ENCODE peak calls at places on chromosome 21, in five cellular contexts. One of them, this sample, is unnamed.

GRCh38 chr21:25568230-25568629 is 39.1 kb downstream of the MRPL39 start:
- DNase-seq in tibial artery: peak
- DNase-seq in colonic mucosa: peak
- DNase-seq in NB4: peak
- DNase-seq in IMR-90: peak
- DNase-seq in this sample: peak

GRCh38 chr21:29056005-29056404 is 17.4 kb downstream of the CCT8 start:
- DNase-seq in tibial artery: no peak
- DNase-seq in colonic mucosa: no peak
- DNase-seq in NB4: no peak
- DNase-seq in IMR-90: peak
- DNase-seq in this sample: no peak

GRCh38 chr21:15560383-15561056 is 169.3 kb upstream of the USP25 start:
- DNase-seq in tibial artery: no peak
- DNase-seq in colonic mucosa: no peak
- DNase-seq in NB4: no peak
- DNase-seq in IMR-90: no peak
- DNase-seq in this sample: no peak

GRCh38 chr21:41751621-41752020 is 15.2 kb downstream of the RIPK4 start:
- DNase-seq in tibial artery: no peak
- DNase-seq in colonic mucosa: no peak
- DNase-seq in NB4: no peak
- DNase-seq in IMR-90: no peak
- DNase-seq in this sample: no peak

GRCh38 chr21:20617130-20617529 is 381.1 kb upstream of the NCAM2 start:
- DNase-seq in tibial artery: no peak
- DNase-seq in colonic mucosa: no peak
- DNase-seq in NB4: no peak
- DNase-seq in IMR-90: no peak
- DNase-seq in this sample: no peak

GRCh38 chr21:30340714-30341573 is 3.5 kb upstream of the KRTAP27-1 start:
- DNase-seq in tibial artery: peak
- DNase-seq in colonic mucosa: peak
- DNase-seq in NB4: peak
- DNase-seq in IMR-90: peak
- DNase-seq in this sample: no peak

GRCh38 chr21:44428281-44428942 is 26.9 kb upstream of the LRRC3 start:
- DNase-seq in tibial artery: peak
- DNase-seq in colonic mucosa: peak
- DNase-seq in NB4: peak
- DNase-seq in IMR-90: no peak
- DNase-seq in this sample: no peak

GRCh38 chr21:16587671-16588379 is 858.0 kb downstream of the USP25 start:
- DNase-seq in tibial artery: peak
- DNase-seq in colonic mucosa: no peak
- DNase-seq in NB4: no peak
- DNase-seq in IMR-90: peak
- DNase-seq in this sample: no peak

GRCh38 chr21:29434081-29434480 is 135.4 kb downstream of the BACH1 start:
- DNase-seq in tibial artery: no peak
- DNase-seq in colonic mucosa: no peak
- DNase-seq in NB4: no peak
- DNase-seq in IMR-90: no peak
- DNase-seq in this sample: no peak

GRCh38 chr21:31184462-31184861 is 146.2 kb upstream of the KRTAP19-8 start:
- DNase-seq in tibial artery: no peak
- DNase-seq in colonic mucosa: no peak
- DNase-seq in NB4: peak
- DNase-seq in IMR-90: no peak
- DNase-seq in this sample: no peak

GRCh38 chr21:36847189-36847588 is 119.3 kb downstream of the HLCS start:
- DNase-seq in tibial artery: no peak
- DNase-seq in colonic mucosa: no peak
- DNase-seq in NB4: no peak
- DNase-seq in IMR-90: peak
- DNase-seq in this sample: no peak

GRCh38 chr21:40331182-40331581 is 463.9 kb downstream of the PCP4 start:
- DNase-seq in tibial artery: no peak
- DNase-seq in colonic mucosa: no peak
- DNase-seq in NB4: no peak
- DNase-seq in IMR-90: no peak
- DNase-seq in this sample: no peak

GRCh38 chr21:36079010-36079649 is 9.3 kb downstream of the CBR1 start:
- DNase-seq in tibial artery: peak
- DNase-seq in colonic mucosa: peak
- DNase-seq in NB4: no peak
- DNase-seq in IMR-90: no peak
- DNase-seq in this sample: no peak

GRCh38 chr21:44378646-44379581 is 25.5 kb downstream of the TRPM2 start:
- DNase-seq in tibial artery: no peak
- DNase-seq in colonic mucosa: no peak
- DNase-seq in NB4: no peak
- DNase-seq in IMR-90: no peak
- DNase-seq in this sample: no peak

GRCh38 chr21:41135715-41136114 is 32.2 kb upstream of the BACE2 start:
- DNase-seq in tibial artery: no peak
- DNase-seq in colonic mucosa: no peak
- DNase-seq in NB4: no peak
- DNase-seq in IMR-90: no peak
- DNase-seq in this sample: no peak

GRCh38 chr21:44571296-44571695 is 2.2 kb upstream of the KRTAP10-4 start:
- DNase-seq in tibial artery: no peak
- DNase-seq in colonic mucosa: no peak
- DNase-seq in NB4: no peak
- DNase-seq in IMR-90: no peak
- DNase-seq in this sample: no peak

GRCh38 chr21:37101384-37101783 is 28.3 kb downstream of the TTC3 start:
- DNase-seq in tibial artery: no peak
- DNase-seq in colonic mucosa: no peak
- DNase-seq in NB4: no peak
- DNase-seq in IMR-90: peak
- DNase-seq in this sample: no peak

GRCh38 chr21:18041012-18041411 is 203.6 kb upstream of the CHODL start:
- DNase-seq in tibial artery: no peak
- DNase-seq in colonic mucosa: no peak
- DNase-seq in NB4: peak
- DNase-seq in IMR-90: no peak
- DNase-seq in this sample: no peak

GRCh38 chr21:25561668-25562641 is 45.3 kb downstream of the MRPL39 start:
- DNase-seq in tibial artery: peak
- DNase-seq in colonic mucosa: peak
- DNase-seq in NB4: peak
- DNase-seq in IMR-90: peak
- DNase-seq in this sample: peak

GRCh38 chr21:44424608-44425306 is 30.6 kb upstream of the LRRC3 start:
- DNase-seq in tibial artery: peak
- DNase-seq in colonic mucosa: no peak
- DNase-seq in NB4: no peak
- DNase-seq in IMR-90: no peak
- DNase-seq in this sample: no peak

GRCh38 chr21:44436958-44437357 is 18.4 kb upstream of the LRRC3 start:
- DNase-seq in tibial artery: no peak
- DNase-seq in colonic mucosa: no peak
- DNase-seq in NB4: no peak
- DNase-seq in IMR-90: no peak
- DNase-seq in this sample: no peak

GRCh38 chr21:36728371-36729111 is 29.6 kb downstream of the SIM2 start:
- DNase-seq in tibial artery: no peak
- DNase-seq in colonic mucosa: no peak
- DNase-seq in NB4: no peak
- DNase-seq in IMR-90: no peak
- DNase-seq in this sample: no peak

GRCh38 chr21:36117276-36117675 is 17.6 kb upstream of the CBR3 start:
- DNase-seq in tibial artery: no peak
- DNase-seq in colonic mucosa: no peak
- DNase-seq in NB4: no peak
- DNase-seq in IMR-90: no peak
- DNase-seq in this sample: no peak

GRCh38 chr21:37367758-37368535 is 1.4 kb downstream of the DYRK1A start:
- DNase-seq in tibial artery: peak
- DNase-seq in colonic mucosa: peak
- DNase-seq in NB4: peak
- DNase-seq in IMR-90: peak
- DNase-seq in this sample: no peak

GRCh38 chr21:41817228-41817627 is 50.4 kb upstream of the RIPK4 start:
- DNase-seq in tibial artery: peak
- DNase-seq in colonic mucosa: peak
- DNase-seq in NB4: peak
- DNase-seq in IMR-90: peak
- DNase-seq in this sample: peak

GRCh38 chr21:35664683-35665082 is 395.6 kb downstream of the SETD4 start:
- DNase-seq in tibial artery: no peak
- DNase-seq in colonic mucosa: no peak
- DNase-seq in NB4: no peak
- DNase-seq in IMR-90: peak
- DNase-seq in this sample: no peak

GRCh38 chr21:15301736-15302135 is 236.9 kb upstream of the NRIP1 start:
- DNase-seq in tibial artery: no peak
- DNase-seq in colonic mucosa: no peak
- DNase-seq in NB4: no peak
- DNase-seq in IMR-90: no peak
- DNase-seq in this sample: no peak

GRCh38 chr21:15731243-15731613 is 1.4 kb downstream of the USP25 start:
- DNase-seq in tibial artery: no peak
- DNase-seq in colonic mucosa: no peak
- DNase-seq in NB4: peak
- DNase-seq in IMR-90: no peak
- DNase-seq in this sample: no peak

GRCh38 chr21:30718239-30718909 is at the start of gene KRTAP21-3:
- DNase-seq in tibial artery: no peak
- DNase-seq in colonic mucosa: no peak
- DNase-seq in NB4: peak
- DNase-seq in IMR-90: no peak
- DNase-seq in this sample: no peak

GRCh38 chr21:28256420-28256831 is 736.3 kb downstream of the LTN1 start:
- DNase-seq in tibial artery: no peak
- DNase-seq in colonic mucosa: no peak
- DNase-seq in NB4: no peak
- DNase-seq in IMR-90: peak
- DNase-seq in this sample: no peak

GRCh38 chr21:17590443-17590842 is 22.3 kb downstream of the BTG3 start:
- DNase-seq in tibial artery: no peak
- DNase-seq in colonic mucosa: no peak
- DNase-seq in NB4: no peak
- DNase-seq in IMR-90: peak
- DNase-seq in this sample: no peak

GRCh38 chr21:36709030-36709867 is 10.3 kb downstream of the SIM2 start:
- DNase-seq in tibial artery: no peak
- DNase-seq in colonic mucosa: no peak
- DNase-seq in NB4: no peak
- DNase-seq in IMR-90: no peak
- DNase-seq in this sample: peak

GRCh38 chr21:36059823-36060158 is 535 bp downstream of the SETD4 start:
- DNase-seq in tibial artery: peak
- DNase-seq in colonic mucosa: peak
- DNase-seq in NB4: peak
- DNase-seq in IMR-90: no peak
- DNase-seq in this sample: no peak

GRCh38 chr21:41668051-41668541 is 98.8 kb downstream of the RIPK4 start:
- DNase-seq in tibial artery: no peak
- DNase-seq in colonic mucosa: no peak
- DNase-seq in NB4: no peak
- DNase-seq in IMR-90: no peak
- DNase-seq in this sample: no peak

GRCh38 chr21:15455819-15456462 is 273.8 kb upstream of the USP25 start:
- DNase-seq in tibial artery: no peak
- DNase-seq in colonic mucosa: peak
- DNase-seq in NB4: no peak
- DNase-seq in IMR-90: no peak
- DNase-seq in this sample: no peak

GRCh38 chr21:41369105-41369914 is 7.5 kb downstream of the MX2 start:
- DNase-seq in tibial artery: no peak
- DNase-seq in colonic mucosa: no peak
- DNase-seq in NB4: peak
- DNase-seq in IMR-90: no peak
- DNase-seq in this sample: no peak

GRCh38 chr21:34075760-34076159 is 2.4 kb downstream of the MRPS6 start:
- DNase-seq in tibial artery: no peak
- DNase-seq in colonic mucosa: no peak
- DNase-seq in NB4: peak
- DNase-seq in IMR-90: no peak
- DNase-seq in this sample: no peak
- H3K4me3 ChIP-seq in tibial artery: peak
- H3K4me3 ChIP-seq in colonic mucosa: peak
- H3K4me3 ChIP-seq in NB4: peak
- H3K4me3 ChIP-seq in IMR-90: no peak
- H3K4me3 ChIP-seq in this sample: peak

GRCh38 chr21:26844258-26845065 is 747 bp downstream of the ADAMTS1 start:
- DNase-seq in tibial artery: peak
- DNase-seq in colonic mucosa: peak
- DNase-seq in NB4: no peak
- DNase-seq in IMR-90: peak
- DNase-seq in this sample: no peak

GRCh38 chr21:26845750-26846035 is 484 bp upstream of the ADAMTS1 start:
- DNase-seq in tibial artery: no peak
- DNase-seq in colonic mucosa: no peak
- DNase-seq in NB4: no peak
- DNase-seq in IMR-90: no peak
- DNase-seq in this sample: no peak

GRCh38 chr21:26843912-26844257 is 1.3 kb downstream of the ADAMTS1 start:
- DNase-seq in tibial artery: no peak
- DNase-seq in colonic mucosa: no peak
- DNase-seq in NB4: no peak
- DNase-seq in IMR-90: peak
- DNase-seq in this sample: no peak

GRCh38 chr21:26846036-26846931 is 1.1 kb upstream of the ADAMTS1 start:
- DNase-seq in tibial artery: peak
- DNase-seq in colonic mucosa: peak
- DNase-seq in NB4: no peak
- DNase-seq in IMR-90: peak
- DNase-seq in this sample: no peak

GRCh38 chr21:26845066-26845749 is at the start of gene ADAMTS1:
- DNase-seq in tibial artery: peak
- DNase-seq in colonic mucosa: peak
- DNase-seq in NB4: no peak
- DNase-seq in IMR-90: peak
- DNase-seq in this sample: peak
- TF ChIP-seq CTCF in tibial artery: no peak
- TF ChIP-seq CTCF in colonic mucosa: no peak
- TF ChIP-seq CTCF in NB4: no peak
- TF ChIP-seq CTCF in IMR-90: peak
- TF ChIP-seq CTCF in this sample: no peak

DNA sequence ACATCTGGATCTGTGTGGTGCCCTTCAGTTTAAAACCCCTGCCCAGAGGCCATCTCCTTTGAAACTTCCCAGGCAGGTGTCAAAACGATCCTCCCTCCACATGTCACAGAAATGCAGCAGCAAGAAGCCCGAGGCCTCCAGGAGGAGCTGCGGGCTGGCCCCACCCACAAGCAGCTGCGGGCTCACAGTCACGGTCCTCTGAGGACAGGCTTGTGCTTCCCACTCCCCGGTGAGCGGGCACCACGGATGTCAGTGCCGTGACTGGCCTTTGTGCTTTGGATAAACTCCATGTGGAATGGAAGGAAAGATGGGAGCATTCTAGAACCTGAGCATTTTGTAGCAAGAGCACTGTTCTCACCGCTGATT is 65.8 kb downstream of the SIK1 start:
- DNase-seq in tibial artery: no peak
- DNase-seq in colonic mucosa: no peak
- DNase-seq in NB4: peak
- DNase-seq in IMR-90: peak
- DNase-seq in this sample: no peak
- H3K4me3 ChIP-seq in tibial artery: no peak
- H3K4me3 ChIP-seq in colonic mucosa: no peak
- H3K4me3 ChIP-seq in NB4: no peak
- H3K4me3 ChIP-seq in IMR-90: no peak
- H3K4me3 ChIP-seq in this sample: no peak

GRCh38 chr21:32457360-32457840 is 44.9 kb downstream of the EVA1C start:
- DNase-seq in tibial artery: peak
- DNase-seq in colonic mucosa: peak
- DNase-seq in NB4: no peak
- DNase-seq in IMR-90: peak
- DNase-seq in this sample: no peak
- TF ChIP-seq CTCF in tibial artery: no peak
- TF ChIP-seq CTCF in colonic mucosa: no peak
- TF ChIP-seq CTCF in NB4: no peak
- TF ChIP-seq CTCF in IMR-90: peak
- TF ChIP-seq CTCF in this sample: no peak

This sample was measured in ascending aorta.